ENCODE peak calls at places on chromosomes 5 and 9, in four cellular contexts. W is AG04450, N is breast epithelium, Y is kidney epithelial cell. K is an unnamed sample.

GRCh38 chr5:80372780-80373179 is 35.1 kb upstream of the ZFYVE16 start:
- DNase-seq in W (no peak), N (no peak), Y (no peak), K (no peak)

GRCh38 chr5:8394965-8395364 is 526.0 kb downstream of the MTRR start:
- DNase-seq in W (no peak), N (no peak), Y (no peak), K (no peak)

GRCh38 chr5:95841914-95842812 is 19.6 kb upstream of the GLRX start:
- DNase-seq in W (no peak), N (no peak), Y (no peak), K (no peak)

GRCh38 chr5:93130623-93131022 is 450.4 kb downstream of the NR2F1-AS1 start:
- DNase-seq in W (no peak), N (no peak), Y (no peak), K (no peak)

GRCh38 chr5:159409801-159410200 is 79.5 kb upstream of the IL12B start:
- DNase-seq in W (no peak), N (no peak), Y (no peak), K (no peak)

GRCh38 chr5:176762489-176762888 is 47.9 kb upstream of the UNC5A start:
- DNase-seq in W (no peak), N (no peak), Y (no peak), K (no peak)

GRCh38 chr5:71922584-71923106 is 184.6 kb upstream of the MAP1B start:
- DNase-seq in W (no peak), N (no peak), Y (peak), K (no peak)

GRCh38 chr9:69963728-69964127 is 79.9 kb upstream of the MAMDC2 start:
- DNase-seq in W (no peak), N (no peak), Y (no peak), K (no peak)

GRCh38 chr5:122187426-122187825 is 58.1 kb downstream of the ZNF474 start:
- DNase-seq in W (no peak), N (no peak), Y (no peak), K (no peak)

GRCh38 chr5:133824661-133825254 is 143.7 kb downstream of the C5orf15 start:
- DNase-seq in W (no peak), N (no peak), Y (no peak), K (no peak)

GRCh38 chr5:109485030-109485429 is 75.3 kb upstream of the PJA2 start:
- DNase-seq in W (no peak), N (peak), Y (no peak), K (no peak)

GRCh38 chr9:124939944-124940343 is 939 bp downstream of the GOLGA1 start:
- DNase-seq in W (no peak), N (no peak), Y (no peak), K (no peak)

GRCh38 chr9:89177021-89177400 is 1.6 kb downstream of the SHC3 start:
- DNase-seq in W (no peak), N (no peak), Y (no peak), K (no peak)

GRCh38 chr5:126917918-126918623 is 112.3 kb downstream of the MARCHF3 start:
- DNase-seq in W (no peak), N (no peak), Y (peak), K (no peak)

GRCh38 chr9:35340046-35340445 is 149.9 kb upstream of the RUSC2 start:
- DNase-seq in W (no peak), N (no peak), Y (no peak), K (no peak)

GRCh38 chr9:125547383-125547782 is 159.6 kb downstream of the MAPKAP1 start:
- DNase-seq in W (no peak), N (no peak), Y (no peak), K (no peak)

GRCh38 chr9:95605826-95606555 is 89.2 kb upstream of the PTCH1 start:
- DNase-seq in W (no peak), N (no peak), Y (no peak), K (no peak)

GRCh38 chr5:67748165-67748690 is 467.3 kb upstream of the PIK3R1 start:
- DNase-seq in W (no peak), N (no peak), Y (no peak), K (no peak)

GRCh38 chr9:89486681-89487080 is 11.2 kb downstream of the SEMA4D start:
- DNase-seq in W (no peak), N (no peak), Y (no peak), K (no peak)

GRCh38 chr5:166883016-166883415 is 1408.4 kb upstream of the WWC1 start:
- DNase-seq in W (no peak), N (no peak), Y (peak), K (no peak)

GRCh38 chr5:138664276-138664943 is 88.8 kb upstream of the CTNNA1 start:
- DNase-seq in W (no peak), N (peak), Y (no peak), K (no peak)

GRCh38 chr5:146825033-146825432 is 53.5 kb downstream of the PPP2R2B start:
- DNase-seq in W (no peak), N (no peak), Y (peak), K (no peak)

GRCh38 chr9:135144581-135145108 is 57.2 kb downstream of the OLFM1 start:
- DNase-seq in W (no peak), N (no peak), Y (no peak), K (no peak)

GRCh38 chr5:9194509-9194908 is 351.4 kb downstream of the SEMA5A start:
- DNase-seq in W (no peak), N (no peak), Y (no peak), K (no peak)

GRCh38 chr9:89319015-89319905 is 960 bp downstream of the SECISBP2 start:
- DNase-seq in W (no peak), N (no peak), Y (no peak), K (no peak)

GRCh38 chr5:1637639-1638481 is 114.1 kb upstream of the LPCAT1 start:
- DNase-seq in W (no peak), N (peak), Y (no peak), K (no peak)

GRCh38 chr5:136781464-136781863 is 416.1 kb upstream of the TRPC7 start:
- DNase-seq in W (peak), N (no peak), Y (no peak), K (no peak)

GRCh38 chr9:120642129-120642528 is 62.2 kb upstream of the CDK5RAP2 start:
- DNase-seq in W (no peak), N (no peak), Y (no peak), K (no peak)

GRCh38 chr5:95390812-95391492 is at the start of gene FAM81B:
- DNase-seq in W (no peak), N (no peak), Y (no peak), K (no peak)

GRCh38 chr5:113378081-113378480 is 56.7 kb downstream of the TSSK1B start:
- DNase-seq in W (no peak), N (no peak), Y (no peak), K (no peak)

GRCh38 chr9:77999231-77999631 is 32.4 kb downstream of the GNAQ start:
- DNase-seq in W (no peak), N (no peak), Y (no peak), K (no peak)

GRCh38 chr5:159104058-159104651 is 4.4 kb upstream of the EBF1 start:
- DNase-seq in W (no peak), N (no peak), Y (no peak), K (no peak)

GRCh38 chr9:113926211-113926610 is 50.1 kb downstream of the ZNF618 start:
- DNase-seq in W (no peak), N (no peak), Y (no peak), K (no peak)

GRCh38 chr9:129561594-129562281 is 59.2 kb downstream of the C9orf50 start:
- DNase-seq in W (no peak), N (no peak), Y (no peak), K (no peak)